ENCODE peak calls at places on chromosome 13, in ten cellular contexts. G is sigmoid colon, H is H1, E is SK-N-SH, S is GM12878, V is stomach, F is suprapubic skin, J is K562, N is upper lobe of left lung, W is HepG2. O is an unnamed sample.

GRCh38 chr13:38662362-38662761 is 24.5 kb upstream of the FREM2 start:
- DNase-seq in J (no peak), G (no peak), H (no peak), S (no peak), N (no peak), F (no peak), W (no peak), V (no peak), E (no peak), O (no peak)

GRCh38 chr13:32153056-32153455 is 121.5 kb downstream of the FRY start:
- DNase-seq in W (no peak), S (no peak), N (no peak), J (no peak), G (no peak), F (no peak), H (no peak), V (no peak), E (no peak), O (no peak)

GRCh38 chr13:114071991-114072390 is 60.4 kb downstream of the RASA3 start:
- DNase-seq in J (no peak), F (peak), G (peak), N (peak), W (no peak), H (no peak), S (no peak), E (no peak), V (no peak), O (no peak)

GRCh38 chr13:27795718-27796019 is 3.4 kb downstream of the GSX1 start:
- DNase-seq in W (no peak), G (no peak), E (no peak), F (no peak), V (no peak), J (no peak), H (no peak), N (no peak), S (no peak), O (no peak)

GRCh38 chr13:44903596-44903995 is 85.7 kb downstream of the NUFIP1 start:
- DNase-seq in H (no peak), G (peak), J (no peak), S (no peak), N (peak), W (no peak), V (peak), E (no peak), F (peak), O (peak)

GRCh38 chr13:35252536-35253205 is 223.8 kb downstream of the MAB21L1 start:
- DNase-seq in G (no peak), E (no peak), W (no peak), H (no peak), S (peak), J (no peak), N (no peak), F (no peak), V (no peak), O (no peak)

GRCh38 chr13:33644607-33645543 is 173.1 kb upstream of the RFC3 start:
- DNase-seq in G (peak), J (no peak), V (no peak), S (no peak), F (no peak), H (no peak), W (no peak), E (no peak), N (no peak), O (no peak)

GRCh38 chr13:44934724-44935123 is 54.5 kb downstream of the NUFIP1 start:
- DNase-seq in S (peak), V (no peak), H (no peak), G (no peak), N (no peak), J (no peak), F (no peak), W (no peak), E (no peak), O (no peak)

GRCh38 chr13:45015300-45015699 is 26.0 kb downstream of the GPALPP1 start:
- DNase-seq in E (no peak), W (no peak), F (no peak), S (no peak), V (no peak), G (no peak), N (no peak), H (no peak), J (no peak), O (no peak)

GRCh38 chr13:113786262-113786841 is 27.3 kb downstream of the TMEM255B start:
- DNase-seq in F (no peak), G (no peak), V (peak), E (no peak), W (no peak), J (no peak), S (no peak), H (no peak), N (no peak), O (no peak)

GRCh38 chr13:50923272-50923671 is 13.7 kb downstream of the RNASEH2B start:
- DNase-seq in G (no peak), E (no peak), N (no peak), F (no peak), J (no peak), V (no peak), W (no peak), S (no peak), H (no peak), O (no peak)

GRCh38 chr13:40271931-40272775 is 394.3 kb downstream of the FOXO1 start:
- DNase-seq in N (no peak), F (peak), G (peak), E (no peak), H (no peak), W (no peak), S (no peak), J (no peak), V (peak), O (peak)

GRCh38 chr13:51913421-51914136 is 51.8 kb downstream of the CCDC70 start:
- DNase-seq in W (no peak), G (no peak), H (no peak), F (peak), S (no peak), J (no peak), N (no peak), V (no peak), E (peak), O (no peak)

GRCh38 chr13:47277774-47278173 is 380.9 kb upstream of the HTR2A start:
- DNase-seq in H (no peak), E (no peak), S (no peak), J (no peak), N (peak), W (no peak), V (no peak), G (no peak), F (no peak), O (no peak)

GRCh38 chr13:35855531-35856019 is 275.6 kb downstream of the DCLK1 start:
- DNase-seq in F (no peak), H (peak), S (no peak), E (no peak), J (no peak), W (no peak), N (no peak), V (no peak), G (no peak), O (no peak)

GRCh38 chr13:109256866-109257760 is 529.3 kb downstream of the IRS2 start:
- DNase-seq in S (no peak), V (no peak), G (no peak), W (peak), H (no peak), F (no peak), E (no peak), J (no peak), N (peak), O (no peak)

GRCh38 chr13:40588101-40588500 is 78.3 kb downstream of the FOXO1 start:
- DNase-seq in S (no peak), W (no peak), F (no peak), V (no peak), H (no peak), J (no peak), E (no peak), G (no peak), N (no peak), O (no peak)

GRCh38 chr13:28451482-28452217 is 43.3 kb downstream of the FLT1 start:
- DNase-seq in J (peak), V (no peak), H (no peak), F (no peak), N (no peak), W (no peak), G (no peak), E (no peak), S (no peak), O (no peak)

GRCh38 chr13:27489456-27489855 is 39.1 kb upstream of the MTIF3 start:
- DNase-seq in F (no peak), G (no peak), J (no peak), H (no peak), S (no peak), N (no peak), E (no peak), V (no peak), W (no peak), O (no peak)

GRCh38 chr13:113448885-113449692 is 4.2 kb downstream of the ADPRHL1 start:
- DNase-seq in N (peak), S (peak), E (no peak), W (peak), G (peak), V (peak), F (no peak), J (peak), H (no peak), O (peak)

GRCh38 chr13:49214917-49215376 is 5.2 kb upstream of the MLNR start:
- DNase-seq in G (no peak), J (no peak), W (peak), H (peak), F (no peak), S (no peak), V (peak), E (no peak), N (peak), O (peak)

GRCh38 chr13:104936304-104936703 is 1599.2 kb downstream of the EFNB2 start:
- DNase-seq in H (no peak), E (no peak), S (no peak), G (no peak), V (no peak), W (no peak), N (no peak), J (no peak), F (no peak), O (no peak)

GRCh38 chr13:35702316-35702715 is 225.8 kb upstream of the MAB21L1 start:
- DNase-seq in V (no peak), H (no peak), S (no peak), J (no peak), F (peak), G (no peak), W (no peak), N (no peak), E (no peak), O (no peak)

GRCh38 chr13:101979825-101980224 is 422.0 kb downstream of the FGF14 start:
- DNase-seq in J (no peak), V (no peak), W (no peak), G (no peak), F (no peak), E (peak), N (no peak), H (no peak), S (no peak), O (no peak)

GRCh38 chr13:37640499-37640898 is 41.9 kb upstream of the POSTN start:
- DNase-seq in E (no peak), N (no peak), G (no peak), H (no peak), V (no peak), J (peak), S (no peak), W (no peak), F (no peak), O (no peak)

GRCh38 chr13:78595819-78596700 is 7.3 kb downstream of the POU4F1 start:
- DNase-seq in E (peak), F (no peak), S (no peak), G (no peak), H (peak), N (no peak), V (no peak), W (peak), J (no peak), O (no peak)

GRCh38 chr13:111958612-111959395 is 108.1 kb upstream of the SOX1 start:
- DNase-seq in V (peak), F (peak), H (no peak), W (no peak), E (no peak), J (no peak), N (peak), G (no peak), S (no peak), O (no peak)

GRCh38 chr13:69226427-69226826 is 881.2 kb upstream of the ATXN8OS start:
- DNase-seq in W (no peak), E (no peak), V (no peak), S (no peak), N (no peak), J (no peak), F (no peak), H (no peak), G (no peak), O (no peak)

GRCh38 chr13:49315036-49315565 is 67.4 kb downstream of the CDADC1 start:
- DNase-seq in J (no peak), S (no peak), H (no peak), F (no peak), W (no peak), N (no peak), G (no peak), E (no peak), V (no peak), O (no peak)

GRCh38 chr13:59345316-59345715 is 818.4 kb downstream of the DIAPH3 start:
- DNase-seq in V (no peak), G (peak), N (no peak), E (no peak), F (no peak), H (no peak), S (no peak), W (no peak), J (no peak), O (peak)

GRCh38 chr13:22074403-22074802 is 403.5 kb downstream of the FGF9 start:
- DNase-seq in W (no peak), H (no peak), G (no peak), N (no peak), V (no peak), E (no peak), S (no peak), F (no peak), J (no peak), O (no peak)

GRCh38 chr13:44040754-44041100 is 161.0 kb downstream of the LACC1 start:
- DNase-seq in F (no peak), E (no peak), W (no peak), N (no peak), J (no peak), V (no peak), S (no peak), H (no peak), G (no peak), O (no peak)

GRCh38 chr13:52737900-52738299 is 1.7 kb downstream of the CNMD start:
- DNase-seq in W (no peak), J (no peak), H (no peak), E (peak), G (no peak), N (no peak), S (no peak), V (no peak), F (no peak), O (no peak)

GRCh38 chr13:72986197-72986596 is 72.6 kb upstream of the KLF5 start:
- DNase-seq in H (no peak), S (no peak), W (no peak), F (no peak), V (no peak), N (no peak), J (no peak), G (no peak), E (no peak), O (no peak)

GRCh38 chr13:36630181-36630806 is 43.5 kb upstream of the SERTM1 start:
- DNase-seq in W (no peak), G (no peak), F (no peak), H (no peak), E (no peak), J (no peak), V (no peak), N (no peak), S (no peak), O (no peak)

GRCh38 chr13:75432045-75432444 is 49.9 kb downstream of the TBC1D4 start:
- DNase-seq in F (no peak), H (no peak), W (peak), J (peak), G (no peak), V (no peak), E (no peak), N (no peak), S (no peak), O (no peak)

GRCh38 chr13:48726711-48727110 is 73.0 kb downstream of the CYSLTR2 start:
- DNase-seq in V (no peak), H (no peak), W (no peak), S (no peak), E (no peak), N (no peak), G (no peak), J (no peak), F (no peak), O (no peak)

GRCh38 chr13:109136873-109137272 is 507.5 kb downstream of the MYO16 start:
- DNase-seq in N (no peak), H (no peak), V (no peak), J (no peak), G (no peak), E (no peak), W (no peak), F (no peak), S (no peak), O (no peak)

GRCh38 chr13:95708390-95708774 is 31.4 kb downstream of the DNAJC3 start:
- DNase-seq in E (no peak), G (no peak), H (no peak), F (no peak), V (no peak), J (no peak), W (no peak), N (no peak), S (no peak), O (no peak)

GRCh38 chr13:95707442-95708389 is 30.8 kb downstream of the DNAJC3 start:
- DNase-seq in V (no peak), J (peak), F (no peak), H (no peak), G (no peak), W (no peak), E (no peak), S (no peak), N (peak), O (no peak)

GRCh38 chr13:95707035-95707434 is 30.1 kb downstream of the DNAJC3 start:
- DNase-seq in J (no peak), W (no peak), G (no peak), N (no peak), H (no peak), E (no peak), V (no peak), S (no peak), F (no peak), O (no peak)

GRCh38 chr13:95706356-95706755 is 29.4 kb downstream of the DNAJC3 start:
- DNase-seq in V (no peak), W (no peak), S (no peak), G (no peak), E (no peak), H (no peak), N (no peak), J (no peak), F (no peak), O (no peak)

GRCh38 chr13:95704510-95704909 is 27.6 kb downstream of the DNAJC3 start:
- DNase-seq in W (no peak), V (no peak), N (no peak), H (no peak), E (peak), G (no peak), S (no peak), J (peak), F (no peak), O (no peak)
- TF ChIP-seq EP300 in W (no peak), V (no peak), N (no peak), H (no peak), E (no peak), G (no peak), S (no peak), J (no peak), F (no peak), O (no peak)

GRCh38 chr13:110915057-110915873 is at the start of gene ANKRD10:
- DNase-seq in E (peak), J (peak), W (peak), N (peak), G (peak), S (peak), V (peak), H (peak), F (peak), O (peak)
- TF ChIP-seq POLR2AphosphoS5 in E (no peak), J (no peak), W (peak), N (peak), G (peak), S (peak), V (peak), H (peak), F (peak), O (no peak)

GRCh38 chr13:66506979-66507378 is 723.2 kb downstream of the PCDH9 start:
- DNase-seq in J (no peak), F (no peak), S (no peak), N (no peak), W (no peak), V (no peak), G (no peak), E (no peak), H (no peak), O (no peak)
- TF ChIP-seq EP300 in J (no peak), F (no peak), S (no peak), N (no peak), W (no peak), V (no peak), G (no peak), E (no peak), H (no peak), O (no peak)

GRCh38 chr13:96684472-96684871 is 309.8 kb downstream of the OXGR1 start:
- DNase-seq in V (no peak), F (no peak), N (no peak), H (no peak), S (no peak), G (no peak), W (no peak), J (no peak), E (no peak), O (no peak)
- TF ChIP-seq POLR2AphosphoS5 in V (no peak), F (no peak), N (no peak), H (no peak), S (no peak), G (no peak), W (no peak), J (no peak), E (no peak), O (no peak)

GRCh38 chr13:94188173-94188869 is 291.2 kb downstream of the DCT start:
- DNase-seq in S (no peak), H (no peak), V (no peak), N (no peak), E (no peak), G (no peak), F (no peak), J (no peak), W (no peak), O (no peak)

GRCh38 chr13:94196426-94196825 is 283.1 kb downstream of the DCT start:
- DNase-seq in F (no peak), E (no peak), N (no peak), J (no peak), W (no peak), H (no peak), S (no peak), G (no peak), V (no peak), O (no peak)

GRCh38 chr13:94195715-94196114 is 283.8 kb downstream of the DCT start:
- DNase-seq in J (no peak), H (no peak), G (no peak), F (no peak), N (no peak), E (no peak), W (no peak), S (no peak), V (no peak), O (no peak)

GRCh38 chr13:94192576-94192975 is 286.9 kb downstream of the DCT start:
- DNase-seq in N (peak), F (no peak), V (no peak), W (peak), J (peak), S (no peak), E (no peak), H (peak), G (no peak), O (peak)
- TF ChIP-seq EP300 in N (no peak), F (no peak), V (no peak), W (no peak), J (no peak), S (no peak), E (no peak), H (no peak), G (no peak), O (no peak)

GRCh38 chr13:93690139-93690538 is 463.5 kb downstream of the GPC6 start:
- DNase-seq in H (no peak), S (no peak), V (no peak), N (no peak), W (peak), G (no peak), E (no peak), F (no peak), J (peak), O (no peak)
- TF ChIP-seq POLR2AphosphoS5 in H (no peak), S (no peak), V (no peak), N (no peak), W (no peak), G (no peak), E (no peak), F (no peak), J (no peak), O (no peak)

DNA sequence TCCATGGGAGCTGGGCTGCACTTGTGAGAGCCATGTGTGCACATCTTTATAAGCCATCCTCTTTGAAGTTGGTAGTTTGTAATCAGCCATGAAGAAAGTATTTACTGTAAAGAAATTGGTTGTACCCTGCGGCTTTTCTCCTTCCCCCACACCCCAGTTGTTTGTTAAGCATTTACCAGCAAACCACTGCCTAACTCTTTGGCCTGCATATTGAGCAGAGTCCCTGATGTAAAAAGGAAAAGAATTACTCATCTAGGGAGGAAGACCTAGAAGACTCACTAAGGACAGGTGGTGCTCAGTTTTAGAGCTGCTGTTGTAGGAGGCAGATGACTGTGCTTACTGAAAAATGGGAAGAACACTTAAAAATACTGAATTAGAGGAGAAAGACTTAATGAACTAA is 245.3 kb downstream of the PCCA start:
- DNase-seq in E (no peak), J (no peak), V (no peak), N (no peak), S (no peak), H (no peak), G (no peak), W (no peak), F (no peak), O (no peak)
- TF ChIP-seq EP300 in E (no peak), J (no peak), V (no peak), N (no peak), S (no peak), H (no peak), G (no peak), W (no peak), F (no peak), O (no peak)